ENCODE peak calls at places on chromosomes 6 and 20, in ten cellular contexts. X is HT-29; I is breast epithelium; L is HTR-8/SVneo; U is lower lobe of right lung; P is mesothelial cell of epicardium; M is psoas muscle; E is progenitor cell of endocrine pancreas; A is germinal center; F is effector CD4-positive, alpha-beta T cell. D is an unnamed sample.

GRCh38 chr6:14734416-14735340 is 511.2 kb upstream of the JARID2 start:
- DNase-seq in M (no peak), F (no peak), L (no peak), U (no peak), I (no peak), A (peak; percentile 15), P (no peak), E (no peak), X (no peak), D (no peak)

GRCh38 chr6:104788400-104788799 is 71.3 kb downstream of the HACE1 start:
- DNase-seq in F (no peak), M (no peak), X (no peak), L (no peak), I (no peak), U (no peak), P (no peak), E (no peak), A (no peak), D (no peak)

GRCh38 chr20:17210983-17211382 is 15.9 kb upstream of the PCSK2 start:
- DNase-seq in L (no peak), U (no peak), X (peak; percentile 73), A (no peak), F (no peak), P (no peak), E (no peak), M (no peak), I (no peak), D (no peak)

GRCh38 chr6:149079911-149080501 is 237.5 kb upstream of the TAB2 start:
- DNase-seq in I (peak; percentile 65), M (peak; percentile 73), L (no peak), P (no peak), U (no peak), A (no peak), E (no peak), F (no peak), X (no peak), D (no peak)

GRCh38 chr6:97778290-97779038 is 495.4 kb upstream of the MMS22L start:
- DNase-seq in X (no peak), U (no peak), A (no peak), I (no peak), F (no peak), L (no peak), M (no peak), P (no peak), E (no peak), D (no peak)

GRCh38 chr6:5752282-5752681 is 254.4 kb downstream of the NRN1 start:
- DNase-seq in F (no peak), L (no peak), P (no peak), U (no peak), I (no peak), E (no peak), X (no peak), A (no peak), M (no peak), D (no peak)

GRCh38 chr6:31614674-31615578 is at the start of gene AIF1:
- DNase-seq in A (no peak), L (no peak), X (no peak), P (no peak), F (no peak), I (no peak), E (no peak), U (no peak), M (no peak), D (no peak)

GRCh38 chr20:10642859-10643559 is 30.8 kb downstream of the JAG1 start:
- DNase-seq in U (no peak), X (no peak), I (no peak), M (no peak), E (no peak), F (no peak), A (no peak), L (no peak), P (no peak), D (no peak)

GRCh38 chr20:9392892-9393857 is 121.2 kb upstream of the LAMP5 start:
- DNase-seq in M (peak; percentile 62), F (no peak), U (peak; percentile 80), A (peak; percentile 6), I (no peak), P (peak; percentile 55), X (peak; percentile 67), L (peak; percentile 76), E (peak; percentile 17), D (no peak)

GRCh38 chr6:141195251-141195832 is 937.4 kb upstream of the GJE1 start:
- DNase-seq in X (peak; percentile 11), M (no peak), E (no peak), A (no peak), L (no peak), U (no peak), F (no peak), I (no peak), P (no peak), D (no peak)

GRCh38 chr20:52747736-52748135 is 224.4 kb upstream of the TSHZ2 start:
- DNase-seq in I (no peak), A (no peak), L (no peak), U (no peak), E (no peak), X (peak; percentile 27), F (no peak), P (no peak), M (no peak), D (no peak)

GRCh38 chr20:36035720-36036119 is 67.3 kb downstream of the CNBD2 start:
- DNase-seq in E (no peak), M (no peak), L (no peak), X (no peak), U (no peak), F (no peak), P (no peak), I (no peak), A (no peak), D (no peak)

GRCh38 chr20:31836853-31837608 is 8.4 kb downstream of the FOXS1 start:
- DNase-seq in A (no peak), X (no peak), I (no peak), L (no peak), M (no peak), F (no peak), P (no peak), U (no peak), E (no peak), D (no peak)

GRCh38 chr6:55047433-55048044 is 126.8 kb upstream of the HCRTR2 start:
- DNase-seq in F (no peak), A (no peak), P (no peak), I (no peak), X (no peak), M (no peak), U (no peak), E (no peak), L (no peak), D (no peak)

GRCh38 chr6:125546827-125547226 is 202.6 kb upstream of the HEY2 start:
- DNase-seq in P (no peak), U (no peak), L (no peak), M (no peak), F (no peak), A (no peak), I (no peak), E (no peak), X (peak; percentile 63), D (no peak)

GRCh38 chr6:5994999-5995698 is 11.6 kb downstream of the NRN1 start:
- DNase-seq in X (no peak), I (no peak), E (no peak), M (no peak), U (no peak), L (no peak), P (no peak), A (no peak), F (no peak), D (no peak)